ENCODE peak calls at places on chromosomes 11 and 22, in eight cellular contexts. O is hippocampal formation; J is NCI-H774; C is mesendoderm; U is fibroblast of lung; E is caudate nucleus; A is activated T-helper 2 cell treated with anti-CD3 and anti-CD28 coated beads, Interferon-gamma antibody, Interleukin-2, Interleukin-4, amounts not matched to agents 10 μg/mL and 5 μg/mL and 100 μg/mL, durations not matched to agents 14 hours and 24 hours and 36 hours; I is GM13977. B is an unnamed sample.

GRCh38 chr22:35894464-35894878 is 134.2 kb downstream of the RBFOX2 start:
- DNase-seq in U (peak), C (peak), J (no peak), E (no peak), O (no peak), I (no peak), A (no peak), B (no peak)

GRCh38 chr22:41445171-41446056 is 1.2 kb downstream of the TOB2 start:
- DNase-seq in I (no peak), O (no peak), A (peak), U (no peak), E (peak), J (no peak), C (peak), B (no peak)

GRCh38 chr22:32911526-32911925 is 110.0 kb downstream of the TIMP3 start:
- DNase-seq in C (no peak), J (no peak), A (no peak), E (no peak), U (peak), O (no peak), I (no peak), B (no peak)

GRCh38 chr11:116240661-116241060 is 532.1 kb downstream of the BUD13 start:
- DNase-seq in O (no peak), E (no peak), A (no peak), J (no peak), U (peak), C (no peak), I (no peak), B (no peak)

GRCh38 chr22:41526802-41527799 is 17.2 kb downstream of the POLR3H start:
- DNase-seq in C (peak), A (peak), O (peak), U (peak), E (peak), J (no peak), I (peak), B (peak)

GRCh38 chr22:43136255-43136654 is 6.9 kb downstream of the MCAT start:
- DNase-seq in O (no peak), A (no peak), E (no peak), C (peak), J (no peak), U (peak), I (peak), B (peak)

GRCh38 chr11:22624742-22625447 is 728 bp downstream of the FANCF start:
- DNase-seq in E (peak), O (peak), A (peak), U (peak), J (peak), I (peak), C (peak), B (peak)

GRCh38 chr11:84163115-84163514 is 876.9 kb upstream of the CCDC90B start:
- DNase-seq in E (no peak), O (no peak), U (no peak), I (no peak), J (no peak), C (no peak), A (no peak), B (no peak)

GRCh38 chr22:33896801-33897620 is 23.3 kb downstream of the LARGE1 start:
- DNase-seq in E (no peak), U (no peak), J (no peak), C (peak), O (no peak), A (no peak), I (peak), B (no peak)

GRCh38 chr11:125167292-125167953 is 2.9 kb downstream of the PKNOX2 start:
- DNase-seq in J (no peak), E (peak), C (peak), O (no peak), U (peak), I (no peak), A (no peak), B (no peak)

GRCh38 chr11:21892696-21893095 is 300.2 kb upstream of the ANO5 start:
- DNase-seq in O (no peak), U (no peak), C (no peak), A (no peak), E (no peak), I (no peak), J (no peak), B (no peak)

GRCh38 chr22:35904332-35904692 is 124.3 kb downstream of the RBFOX2 start:
- DNase-seq in O (no peak), U (no peak), C (no peak), J (no peak), E (no peak), A (no peak), I (no peak), B (no peak)

GRCh38 chr11:68328374-68329091 is 16.1 kb downstream of the LRP5 start:
- DNase-seq in O (peak), J (no peak), C (peak), A (no peak), U (no peak), I (no peak), E (peak), B (no peak)

GRCh38 chr11:66717925-66718319 is 11.1 kb downstream of the SPTBN2 start:
- DNase-seq in C (no peak), O (no peak), U (no peak), I (no peak), J (no peak), E (no peak), A (no peak), B (no peak)

GRCh38 chr11:48081151-48082010 is 101.0 kb downstream of the PTPRJ start:
- DNase-seq in O (peak), A (no peak), I (no peak), C (no peak), E (peak), J (no peak), U (peak), B (no peak)